ENCODE peak calls at places on chromosomes 13 and 19, in six cellular contexts. K, C, J, M, D and Q are unnamed samples.

GRCh38 chr19:1251233-1251502 is 2.8 kb downstream of the MIDN start:
- DNase-seq in C (no peak), J (peak), M (no peak), K (peak), D (peak), Q (no peak)

GRCh38 chr19:34364830-34365462 is at the start of gene GPI:
- DNase-seq in K (peak), M (peak), D (peak), C (peak), J (peak), Q (no peak)

GRCh38 chr19:18319591-18320135 is 3.2 kb downstream of the LSM4 start:
- DNase-seq in D (no peak), C (no peak), M (no peak), J (no peak), K (no peak), Q (no peak)

GRCh38 chr19:48102870-48103751 is 7.5 kb downstream of the PLA2G4C start:
- DNase-seq in D (peak), J (peak), M (peak), K (peak), C (no peak), Q (no peak)

GRCh38 chr13:60755380-60756163 is 358.6 kb downstream of the TDRD3 start:
- DNase-seq in D (no peak), C (no peak), M (no peak), J (no peak), K (no peak), Q (no peak)

GRCh38 chr13:51724721-51725120 is 79.2 kb downstream of the DHRS12 start:
- DNase-seq in D (no peak), J (no peak), M (no peak), K (no peak), C (no peak), Q (no peak)

GRCh38 chr13:112580912-112581311 is 7.0 kb downstream of the TUBGCP3 start:
- DNase-seq in K (no peak), D (no peak), C (no peak), J (no peak), M (no peak), Q (no peak)

GRCh38 chr19:55638864-55639359 is 1.9 kb upstream of the ZNF580 start:
- DNase-seq in C (no peak), M (peak), K (peak), D (peak), J (peak), Q (peak)

GRCh38 chr19:22503524-22503923 is 81.4 kb upstream of the ZNF98 start:
- DNase-seq in J (no peak), D (no peak), K (no peak), C (no peak), M (no peak), Q (no peak)